ENCODE peak calls at places on chromosomes 4 and X, in four cellular contexts. One of them, this sample, is unnamed.

GRCh38 chr4:188778880-188779279 is 639.6 kb downstream of the TRIML1 start:
- DNase-seq in SK-N-SH: no peak
- DNase-seq in GM23248: peak
- DNase-seq in PC-3: no peak
- DNase-seq in this sample: no peak

GRCh38 chr4:128924951-128925350 is 115.5 kb downstream of the JADE1 start:
- DNase-seq in PC-3: no peak
- DNase-seq in GM23248: peak
- DNase-seq in SK-N-SH: no peak
- DNase-seq in this sample: no peak

GRCh38 chr4:113566015-113566795 is 195.3 kb downstream of the CAMK2D start:
- DNase-seq in PC-3: no peak
- DNase-seq in GM23248: no peak
- DNase-seq in SK-N-SH: no peak
- DNase-seq in this sample: no peak

GRCh38 chr4:25297528-25298242 is 14.9 kb upstream of the ZCCHC4 start:
- DNase-seq in SK-N-SH: no peak
- DNase-seq in PC-3: no peak
- DNase-seq in GM23248: no peak
- DNase-seq in this sample: no peak

GRCh38 chr4:146381263-146381872 is 140.4 kb downstream of the SLC10A7 start:
- DNase-seq in PC-3: no peak
- DNase-seq in SK-N-SH: peak
- DNase-seq in GM23248: no peak
- DNase-seq in this sample: no peak

GRCh38 chrX:67749536-67749935 is 205.7 kb downstream of the AR start:
- DNase-seq in SK-N-SH: no peak
- DNase-seq in GM23248: no peak
- DNase-seq in PC-3: no peak
- DNase-seq in this sample: no peak

GRCh38 chr4:1472148-1472797 is 66.0 kb upstream of the NKX1-1 start:
- DNase-seq in PC-3: no peak
- DNase-seq in SK-N-SH: peak
- DNase-seq in GM23248: no peak
- DNase-seq in this sample: no peak

GRCh38 chr4:121213940-121214339 is 49.8 kb upstream of the TNIP3 start:
- DNase-seq in SK-N-SH: no peak
- DNase-seq in PC-3: no peak
- DNase-seq in GM23248: no peak
- DNase-seq in this sample: no peak

GRCh38 chrX:93428497-93428896 is 244.9 kb downstream of the NAP1L3 start:
- DNase-seq in SK-N-SH: no peak
- DNase-seq in PC-3: no peak
- DNase-seq in GM23248: no peak
- DNase-seq in this sample: no peak

GRCh38 chrX:93419642-93420041 is 253.7 kb downstream of the NAP1L3 start:
- DNase-seq in PC-3: no peak
- DNase-seq in SK-N-SH: no peak
- DNase-seq in GM23248: no peak
- DNase-seq in this sample: no peak

GRCh38 chrX:93420090-93420489 is 253.3 kb downstream of the NAP1L3 start:
- DNase-seq in PC-3: no peak
- DNase-seq in GM23248: no peak
- DNase-seq in SK-N-SH: no peak
- DNase-seq in this sample: peak

GRCh38 chrX:93420635-93421034 is 252.7 kb downstream of the NAP1L3 start:
- DNase-seq in GM23248: no peak
- DNase-seq in SK-N-SH: no peak
- DNase-seq in PC-3: no peak
- DNase-seq in this sample: no peak

DNA sequence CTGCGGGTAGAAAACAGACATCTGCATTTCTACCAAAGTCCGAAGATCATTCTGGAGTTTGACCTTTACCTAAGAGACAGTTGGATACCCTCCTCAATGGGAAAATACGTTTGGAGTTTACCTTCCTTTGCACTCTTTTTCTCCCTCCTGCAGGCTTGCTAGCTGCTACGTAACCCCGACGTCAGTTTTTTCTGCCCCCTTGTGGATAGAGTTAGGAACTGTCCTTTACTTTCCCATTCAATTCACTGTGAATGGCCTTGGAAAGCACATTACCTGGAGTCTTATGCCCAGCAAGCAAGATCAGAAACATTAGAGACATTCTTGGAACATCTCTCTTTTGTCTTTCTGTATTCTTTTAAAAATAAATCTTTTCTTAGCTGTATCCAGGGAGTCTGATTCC is 250.7 kb downstream of the NAP1L3 start:
- DNase-seq in SK-N-SH: peak
- DNase-seq in PC-3: peak
- DNase-seq in GM23248: peak
- DNase-seq in this sample: peak
- H2AFZ ChIP-seq in SK-N-SH: no peak
- H2AFZ ChIP-seq in PC-3: peak
- H2AFZ ChIP-seq in GM23248: no peak
- H2AFZ ChIP-seq in this sample: peak

GRCh38 chr4:2931765-2932560 is 31.2 kb downstream of the NOP14 start:
- DNase-seq in GM23248: no peak
- DNase-seq in PC-3: no peak
- DNase-seq in SK-N-SH: no peak
- DNase-seq in this sample: no peak
- TF ChIP-seq EZH2phosphoT487 in GM23248: no peak
- TF ChIP-seq EZH2phosphoT487 in PC-3: no peak
- TF ChIP-seq EZH2phosphoT487 in SK-N-SH: no peak
- TF ChIP-seq EZH2phosphoT487 in this sample: no peak

GRCh38 chr4:38317238-38317637 is 346.8 kb upstream of the KLF3 start:
- DNase-seq in SK-N-SH: no peak
- DNase-seq in PC-3: no peak
- DNase-seq in GM23248: no peak
- DNase-seq in this sample: no peak

GRCh38 chr4:38320833-38321232 is 343.2 kb upstream of the KLF3 start:
- DNase-seq in SK-N-SH: no peak
- DNase-seq in PC-3: no peak
- DNase-seq in GM23248: no peak
- DNase-seq in this sample: no peak

GRCh38 chr4:38319456-38320348 is 344.3 kb upstream of the KLF3 start:
- DNase-seq in SK-N-SH: peak
- DNase-seq in PC-3: peak
- DNase-seq in GM23248: peak
- DNase-seq in this sample: peak

GRCh38 chr4:38320349-38320707 is 343.7 kb upstream of the KLF3 start:
- DNase-seq in SK-N-SH: no peak
- DNase-seq in GM23248: no peak
- DNase-seq in PC-3: no peak
- DNase-seq in this sample: no peak

DNA sequence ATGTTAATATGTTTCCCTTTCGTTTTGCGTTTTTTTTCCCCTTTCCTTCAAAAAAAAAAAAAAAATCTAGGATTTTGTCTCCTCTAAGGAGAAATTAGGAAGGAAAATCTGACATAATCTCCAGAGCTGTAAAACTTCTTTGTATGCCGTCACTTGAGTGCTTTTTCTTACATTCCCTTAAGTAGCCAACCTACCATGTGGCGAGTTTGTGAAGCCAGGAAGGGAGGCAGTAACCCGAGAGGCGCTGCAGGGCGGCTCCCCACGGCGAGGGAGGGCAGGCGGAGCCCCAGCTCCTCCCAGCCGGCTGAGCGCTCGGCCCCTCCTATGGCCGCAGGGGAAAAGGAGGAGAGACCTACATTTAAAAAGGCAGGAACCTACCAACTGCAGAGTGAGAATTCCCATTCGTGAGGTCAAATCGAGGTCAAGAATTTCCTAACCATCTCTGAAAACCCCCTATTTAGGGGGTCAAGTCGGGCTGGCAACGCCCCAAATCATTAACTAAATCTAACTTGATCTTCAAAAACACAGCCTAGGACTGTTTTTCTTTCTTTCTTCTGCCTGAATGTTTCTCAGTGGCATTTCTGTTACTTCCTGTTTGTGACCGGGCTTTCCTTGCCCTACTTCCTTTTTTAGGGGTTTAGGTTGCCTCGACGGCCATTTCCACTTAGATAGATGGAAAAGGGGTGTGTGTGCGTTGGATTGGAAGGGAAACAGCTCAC is 345.1 kb upstream of the KLF3 start:
- DNase-seq in GM23248: peak
- DNase-seq in PC-3: peak
- DNase-seq in SK-N-SH: peak
- DNase-seq in this sample: peak
- H3K9ac ChIP-seq in GM23248: peak
- H3K9ac ChIP-seq in PC-3: peak
- H3K9ac ChIP-seq in SK-N-SH: no peak
- H3K9ac ChIP-seq in this sample: no peak

GRCh38 chr4:72302981-72303704 is 265.9 kb downstream of the ADAMTS3 start:
- DNase-seq in PC-3: peak
- DNase-seq in SK-N-SH: peak
- DNase-seq in GM23248: peak
- DNase-seq in this sample: peak
- H2AFZ ChIP-seq in PC-3: no peak
- H2AFZ ChIP-seq in SK-N-SH: no peak
- H2AFZ ChIP-seq in GM23248: peak
- H2AFZ ChIP-seq in this sample: peak

GRCh38 chr4:179605196-179605595 is 2163.0 kb upstream of the AGA start:
- DNase-seq in PC-3: peak
- DNase-seq in GM23248: peak
- DNase-seq in SK-N-SH: no peak
- DNase-seq in this sample: no peak
- TF ChIP-seq EZH2phosphoT487 in PC-3: no peak
- TF ChIP-seq EZH2phosphoT487 in GM23248: no peak
- TF ChIP-seq EZH2phosphoT487 in SK-N-SH: no peak
- TF ChIP-seq EZH2phosphoT487 in this sample: no peak

DNA sequence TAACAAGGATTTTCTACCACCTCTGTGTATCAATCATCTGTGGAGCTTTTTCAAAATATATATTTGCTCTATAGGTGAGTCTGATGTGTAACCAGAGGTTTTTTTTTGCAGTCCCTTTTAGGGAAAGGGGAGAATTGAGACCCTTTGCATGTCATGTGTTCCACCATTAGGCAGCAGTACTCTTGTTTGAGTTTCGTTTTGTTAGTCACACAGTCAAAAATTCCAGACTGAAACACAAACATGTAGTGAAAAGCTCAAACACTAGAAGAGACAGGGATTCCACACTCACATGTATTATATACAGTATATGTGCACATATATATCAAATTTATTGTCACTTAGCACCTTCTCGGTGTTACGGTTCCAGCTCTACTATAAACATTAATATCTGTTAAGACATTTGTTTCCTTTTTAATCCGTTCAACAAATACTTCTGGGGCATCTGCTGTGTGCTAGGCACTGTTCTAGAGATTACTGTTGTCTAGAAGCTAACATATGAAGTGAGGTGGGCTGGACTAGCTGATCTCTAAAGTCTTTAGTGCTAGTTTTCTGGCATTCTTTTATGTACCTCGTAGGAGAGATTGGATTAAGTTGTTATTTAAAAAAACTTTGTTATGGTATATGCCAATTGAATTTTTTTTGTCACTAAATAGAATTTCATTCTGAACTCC is 5.5 kb downstream of the USP9X start:
- DNase-seq in SK-N-SH: no peak
- DNase-seq in PC-3: peak
- DNase-seq in GM23248: peak
- DNase-seq in this sample: no peak
- H3K9ac ChIP-seq in SK-N-SH: no peak
- H3K9ac ChIP-seq in PC-3: peak
- H3K9ac ChIP-seq in GM23248: peak
- H3K9ac ChIP-seq in this sample: no peak

This sample was measured in neural progenitor cell.